ENCODE peak calls at places on chromosome 9, in five cellular contexts. One of them, this sample, is unnamed.

GRCh38 chr9:34522971-34523797 is at the start of gene ENHO:
- DNase-seq in stimulated activated CD8-positive, alpha-beta memory T cell treated with anti-CD3 and anti-CD28 coated beads, Interleukin-2, amount 100 ng/mL, for 1 hour: peak
- DNase-seq in activated naive CD4-positive, alpha-beta T cell treated with anti-CD3 and anti-CD28 coated beads, Interleukin-2, amount 50 U/mL, for 16 hours: peak
- DNase-seq in neural crest cell: peak
- DNase-seq in IMR-90: peak
- DNase-seq in this sample: peak

GRCh38 chr9:120773218-120773617 is 20.0 kb downstream of the FBXW2 start:
- DNase-seq in stimulated activated CD8-positive, alpha-beta memory T cell treated with anti-CD3 and anti-CD28 coated beads, Interleukin-2, amount 100 ng/mL, for 1 hour: no peak
- DNase-seq in neural crest cell: no peak
- DNase-seq in IMR-90: no peak
- DNase-seq in activated naive CD4-positive, alpha-beta T cell treated with anti-CD3 and anti-CD28 coated beads, Interleukin-2, amount 50 U/mL, for 16 hours: no peak
- DNase-seq in this sample: no peak

GRCh38 chr9:126071076-126071750 is 255.4 kb upstream of the MVB12B start:
- DNase-seq in stimulated activated CD8-positive, alpha-beta memory T cell treated with anti-CD3 and anti-CD28 coated beads, Interleukin-2, amount 100 ng/mL, for 1 hour: no peak
- DNase-seq in neural crest cell: no peak
- DNase-seq in activated naive CD4-positive, alpha-beta T cell treated with anti-CD3 and anti-CD28 coated beads, Interleukin-2, amount 50 U/mL, for 16 hours: no peak
- DNase-seq in IMR-90: no peak
- DNase-seq in this sample: no peak

GRCh38 chr9:115862021-115862420 is 291.6 kb upstream of the PAPPA start:
- DNase-seq in IMR-90: no peak
- DNase-seq in stimulated activated CD8-positive, alpha-beta memory T cell treated with anti-CD3 and anti-CD28 coated beads, Interleukin-2, amount 100 ng/mL, for 1 hour: no peak
- DNase-seq in neural crest cell: no peak
- DNase-seq in activated naive CD4-positive, alpha-beta T cell treated with anti-CD3 and anti-CD28 coated beads, Interleukin-2, amount 50 U/mL, for 16 hours: no peak
- DNase-seq in this sample: no peak

GRCh38 chr9:4796988-4797956 is 4.5 kb downstream of the RCL1 start:
- DNase-seq in activated naive CD4-positive, alpha-beta T cell treated with anti-CD3 and anti-CD28 coated beads, Interleukin-2, amount 50 U/mL, for 16 hours: no peak
- DNase-seq in IMR-90: peak
- DNase-seq in stimulated activated CD8-positive, alpha-beta memory T cell treated with anti-CD3 and anti-CD28 coated beads, Interleukin-2, amount 100 ng/mL, for 1 hour: no peak
- DNase-seq in neural crest cell: no peak
- DNase-seq in this sample: peak

GRCh38 chr9:97076238-97076637 is 37.3 kb upstream of the CTSV start:
- DNase-seq in activated naive CD4-positive, alpha-beta T cell treated with anti-CD3 and anti-CD28 coated beads, Interleukin-2, amount 50 U/mL, for 16 hours: no peak
- DNase-seq in IMR-90: no peak
- DNase-seq in neural crest cell: no peak
- DNase-seq in stimulated activated CD8-positive, alpha-beta memory T cell treated with anti-CD3 and anti-CD28 coated beads, Interleukin-2, amount 100 ng/mL, for 1 hour: no peak
- DNase-seq in this sample: no peak

GRCh38 chr9:126932871-126933321 is 18.3 kb downstream of the RALGPS1 start:
- DNase-seq in neural crest cell: no peak
- DNase-seq in IMR-90: no peak
- DNase-seq in stimulated activated CD8-positive, alpha-beta memory T cell treated with anti-CD3 and anti-CD28 coated beads, Interleukin-2, amount 100 ng/mL, for 1 hour: no peak
- DNase-seq in activated naive CD4-positive, alpha-beta T cell treated with anti-CD3 and anti-CD28 coated beads, Interleukin-2, amount 50 U/mL, for 16 hours: no peak
- DNase-seq in this sample: no peak

GRCh38 chr9:136847065-136847826 is 2.0 kb upstream of the PHPT1 start:
- DNase-seq in activated naive CD4-positive, alpha-beta T cell treated with anti-CD3 and anti-CD28 coated beads, Interleukin-2, amount 50 U/mL, for 16 hours: no peak
- DNase-seq in neural crest cell: no peak
- DNase-seq in IMR-90: peak
- DNase-seq in stimulated activated CD8-positive, alpha-beta memory T cell treated with anti-CD3 and anti-CD28 coated beads, Interleukin-2, amount 100 ng/mL, for 1 hour: no peak
- DNase-seq in this sample: peak

GRCh38 chr9:35561468-35562261 is 43.4 kb upstream of the TESK1 start:
- DNase-seq in neural crest cell: no peak
- DNase-seq in activated naive CD4-positive, alpha-beta T cell treated with anti-CD3 and anti-CD28 coated beads, Interleukin-2, amount 50 U/mL, for 16 hours: no peak
- DNase-seq in stimulated activated CD8-positive, alpha-beta memory T cell treated with anti-CD3 and anti-CD28 coated beads, Interleukin-2, amount 100 ng/mL, for 1 hour: no peak
- DNase-seq in IMR-90: no peak
- DNase-seq in this sample: no peak

GRCh38 chr9:113152699-113153098 is 1.9 kb downstream of the SLC31A2 start:
- DNase-seq in activated naive CD4-positive, alpha-beta T cell treated with anti-CD3 and anti-CD28 coated beads, Interleukin-2, amount 50 U/mL, for 16 hours: no peak
- DNase-seq in IMR-90: no peak
- DNase-seq in neural crest cell: no peak
- DNase-seq in stimulated activated CD8-positive, alpha-beta memory T cell treated with anti-CD3 and anti-CD28 coated beads, Interleukin-2, amount 100 ng/mL, for 1 hour: no peak
- DNase-seq in this sample: peak

GRCh38 chr9:86604741-86605140 is 250.5 kb upstream of the TUT7 start:
- DNase-seq in IMR-90: peak
- DNase-seq in activated naive CD4-positive, alpha-beta T cell treated with anti-CD3 and anti-CD28 coated beads, Interleukin-2, amount 50 U/mL, for 16 hours: no peak
- DNase-seq in neural crest cell: no peak
- DNase-seq in stimulated activated CD8-positive, alpha-beta memory T cell treated with anti-CD3 and anti-CD28 coated beads, Interleukin-2, amount 100 ng/mL, for 1 hour: no peak
- DNase-seq in this sample: no peak